ENCODE peak calls at places on chromosomes 3 and 15, in nine cellular contexts. J is cardiac fibroblast, W is K562, E is Panc1, O is HFFc6, B is bronchial epithelial cell, R is uterus, I is chondrocyte, P is spleen. M is an unnamed sample.

GRCh38 chr3:171781711-171782127 is 28.6 kb downstream of the PLD1 start:
- DNase-seq in P (no peak), W (no peak), J (peak), I (no peak), O (no peak), R (no peak), E (peak), B (peak), M (no peak)

GRCh38 chr3:194986208-194987043 is 284.5 kb downstream of the XXYLT1 start:
- DNase-seq in O (no peak), R (no peak), I (no peak), J (no peak), E (no peak), B (peak), W (no peak), P (peak), M (peak)

GRCh38 chr3:58497074-58497473 is 5.2 kb downstream of the KCTD6 start:
- DNase-seq in W (no peak), J (peak), P (no peak), I (no peak), R (no peak), B (no peak), E (no peak), O (no peak), M (no peak)

GRCh38 chr3:14376348-14377043 is 25.9 kb upstream of the SLC6A6 start:
- DNase-seq in O (no peak), J (no peak), B (no peak), I (no peak), R (no peak), W (no peak), E (no peak), P (no peak), M (no peak)

GRCh38 chr3:67635806-67636205 is 18.6 kb downstream of the SUCLG2 start:
- DNase-seq in W (no peak), O (no peak), J (peak), E (no peak), I (no peak), B (peak), R (no peak), P (no peak), M (no peak)

GRCh38 chr3:153252963-153253362 is 90.9 kb downstream of the RAP2B start:
- DNase-seq in P (no peak), O (peak), J (no peak), I (no peak), B (peak), W (no peak), R (no peak), E (no peak), M (no peak)

GRCh38 chr3:4826237-4827100 is 152.8 kb upstream of the BHLHE40 start:
- DNase-seq in E (no peak), W (no peak), O (no peak), I (no peak), R (peak), J (peak), P (no peak), B (no peak), M (no peak)

GRCh38 chr3:39255503-39256325 is 24.1 kb downstream of the CX3CR1 start:
- DNase-seq in O (no peak), E (no peak), P (peak), I (no peak), B (no peak), W (no peak), R (no peak), J (no peak), M (no peak)

GRCh38 chr3:48428863-48429415 is 947 bp downstream of the PLXNB1 start:
- DNase-seq in J (peak), P (no peak), E (no peak), B (no peak), W (peak), R (peak), I (no peak), O (no peak), M (peak)

GRCh38 chr3:128487538-128487812 is 5.5 kb downstream of the GATA2 start:
- DNase-seq in O (no peak), I (no peak), P (no peak), J (no peak), W (no peak), R (no peak), B (no peak), E (no peak), M (no peak)

GRCh38 chr3:148861277-148861869 is 3.7 kb upstream of the CPA3 start:
- DNase-seq in R (no peak), O (peak), E (peak), J (peak), W (peak), B (peak), I (no peak), P (no peak), M (no peak)

GRCh38 chr3:132519914-132520313 is 77.2 kb upstream of the ACKR4 start:
- DNase-seq in I (no peak), E (no peak), R (no peak), O (no peak), P (no peak), W (no peak), B (no peak), J (no peak), M (no peak)

GRCh38 chr15:72092011-72092410 is 25.9 kb downstream of the MYO9A start:
- DNase-seq in W (no peak), I (no peak), J (no peak), P (no peak), B (no peak), E (no peak), O (no peak), R (no peak), M (no peak)

GRCh38 chr3:12870942-12871341 is 29.6 kb upstream of the RPL32 start:
- DNase-seq in B (no peak), W (no peak), I (no peak), R (no peak), P (peak), E (no peak), O (no peak), J (no peak), M (no peak)

GRCh38 chr15:91553455-91553854 is 300.1 kb upstream of the SLCO3A1 start:
- DNase-seq in O (no peak), I (no peak), E (no peak), P (no peak), B (no peak), R (no peak), J (no peak), W (no peak), M (no peak)

DNA sequence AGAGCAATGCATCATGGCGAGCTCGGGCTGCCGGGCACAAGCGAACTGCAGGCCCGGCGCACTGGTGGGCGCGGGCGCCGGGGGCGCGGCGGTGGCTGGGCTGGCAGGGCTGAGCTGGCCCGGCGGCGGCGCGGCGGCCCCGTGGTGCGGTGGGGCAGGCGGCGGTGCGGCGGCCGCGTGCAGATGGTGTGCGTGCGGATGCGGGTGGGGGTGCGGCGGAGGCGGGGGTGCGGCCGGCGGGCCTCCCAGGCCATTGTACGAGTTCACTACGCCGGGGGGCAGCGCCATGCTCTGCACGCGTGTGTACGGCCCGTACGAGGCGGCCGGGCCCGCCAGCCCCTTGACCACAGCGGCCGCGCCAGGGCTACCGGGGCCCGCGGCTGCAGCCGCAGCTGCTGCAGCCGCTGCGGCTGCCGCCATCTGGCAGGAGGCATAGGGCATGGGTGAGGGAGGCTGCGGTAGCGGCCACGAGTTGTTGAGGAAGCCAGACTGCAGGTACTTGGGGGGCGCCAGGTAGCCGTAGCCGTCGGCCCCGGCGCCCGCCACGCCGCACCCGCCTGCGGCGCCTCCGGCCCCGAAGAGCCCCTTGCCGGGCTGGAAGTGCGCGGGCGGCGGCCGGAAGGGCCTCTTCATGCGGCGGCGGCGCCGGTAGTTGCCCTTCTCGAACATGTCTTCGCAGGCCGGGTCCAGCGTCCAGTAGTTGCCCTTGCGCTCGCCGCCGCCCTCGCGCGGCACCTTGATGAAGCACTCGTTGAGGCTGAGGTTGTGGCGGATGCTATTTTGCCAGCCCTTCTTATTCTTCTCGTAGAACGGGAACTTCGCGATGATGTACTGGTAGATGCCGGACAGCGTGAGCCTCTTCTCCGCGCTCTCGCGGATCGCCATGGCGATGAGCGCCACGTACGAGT is 1.0 kb downstream of the FOXL2 start:
- DNase-seq in W (peak), R (no peak), O (no peak), B (peak), E (no peak), P (peak), J (no peak), I (no peak), M (no peak)
- TF ChIP-seq CTCF in W (peak), R (no peak), O (peak), B (peak), E (peak), P (no peak), J (peak), I (peak), M (peak)

GRCh38 chr3:100496711-100497261 is 4.4 kb downstream of the TMEM45A start:
- DNase-seq in I (no peak), R (no peak), B (peak), P (no peak), O (peak), W (no peak), J (peak), E (no peak), M (no peak)

GRCh38 chr3:100500320-100500880 is 8.0 kb downstream of the TMEM45A start:
- DNase-seq in B (peak), W (no peak), E (no peak), P (no peak), I (no peak), O (no peak), J (no peak), R (no peak), M (no peak)

GRCh38 chr3:100503450-100503849 is 11.0 kb downstream of the TMEM45A start:
- DNase-seq in O (no peak), E (no peak), W (no peak), R (no peak), I (no peak), B (no peak), J (no peak), P (no peak), M (no peak)

GRCh38 chr3:100499651-100500050 is 7.2 kb downstream of the TMEM45A start:
- DNase-seq in R (no peak), B (no peak), P (no peak), J (no peak), O (no peak), E (no peak), I (no peak), W (no peak), M (no peak)
- TF ChIP-seq CTCF in R (no peak), B (no peak), P (no peak), J (no peak), O (no peak), E (no peak), I (no peak), W (no peak), M (no peak)

DNA sequence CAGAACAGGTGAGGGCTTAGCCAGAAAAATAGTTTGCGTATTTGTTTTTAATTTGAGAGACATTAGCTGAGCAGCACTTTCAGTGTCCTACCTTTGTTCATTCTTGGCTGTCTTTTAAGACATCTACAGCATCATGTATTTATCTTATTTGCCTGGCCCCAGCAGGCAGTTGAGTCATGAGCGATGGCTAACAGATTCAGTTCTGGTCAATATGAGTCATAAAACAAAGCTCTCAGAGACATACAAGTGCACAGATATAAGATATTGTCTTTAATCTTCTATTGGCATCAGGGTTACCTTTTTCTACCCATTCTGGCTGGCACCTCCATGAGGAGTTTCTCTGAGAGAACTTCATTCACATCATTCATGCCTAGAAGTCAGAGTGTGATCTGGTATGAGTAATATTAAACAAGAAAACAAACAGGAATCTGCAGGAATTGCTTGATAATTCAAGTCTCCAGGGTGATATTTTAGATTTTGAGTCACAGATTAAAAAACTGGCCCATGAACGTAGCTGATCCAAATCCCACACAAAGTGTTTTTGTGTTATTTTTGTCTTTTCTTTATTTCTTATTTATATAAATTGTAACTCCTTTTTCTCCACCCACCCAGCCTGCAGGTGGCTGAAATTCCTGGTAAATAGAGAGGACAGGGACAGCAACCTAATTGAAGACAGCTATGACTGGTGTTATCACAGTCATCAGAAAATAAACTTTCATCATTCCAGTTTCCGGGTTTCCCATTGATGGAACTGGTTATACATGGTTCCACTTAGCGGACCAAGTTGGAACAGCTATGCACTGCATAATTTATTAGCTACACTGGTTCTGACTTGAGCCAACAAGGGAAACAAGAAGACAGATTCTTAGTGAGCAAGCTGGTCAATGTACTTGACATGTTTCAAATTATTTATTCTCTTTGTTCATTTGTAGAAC is 47.3 kb downstream of the PLSCR2 start:
- DNase-seq in O (peak), I (no peak), J (peak), P (no peak), W (no peak), B (peak), R (no peak), E (peak), M (no peak)
- TF ChIP-seq CTCF in O (no peak), I (no peak), J (no peak), P (no peak), W (no peak), B (no peak), R (no peak), E (peak), M (no peak)

DNA sequence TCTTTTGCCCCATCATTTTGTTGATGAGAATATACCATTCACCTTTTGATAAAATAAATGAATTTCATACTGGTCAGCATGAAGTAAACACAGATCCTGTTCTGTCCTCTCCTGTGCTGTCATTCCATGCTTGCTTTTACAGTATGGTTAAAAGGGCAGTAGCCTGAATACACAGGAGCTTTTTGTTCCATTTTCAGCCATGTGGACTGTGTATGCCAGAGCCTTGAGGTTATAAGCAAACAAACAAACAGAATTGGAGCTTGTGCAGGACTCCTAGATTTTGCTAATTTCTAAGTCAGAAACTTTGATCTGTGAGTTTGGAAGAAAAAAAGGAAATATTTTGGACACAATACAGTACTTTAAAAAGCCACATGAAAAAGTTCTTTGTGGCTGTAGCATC is 91.9 kb downstream of the LRRC28 start:
- DNase-seq in B (no peak), J (no peak), R (no peak), E (no peak), I (no peak), O (no peak), P (no peak), W (no peak), M (no peak)
- TF ChIP-seq CTCF in B (no peak), J (no peak), R (no peak), E (no peak), I (no peak), O (no peak), P (no peak), W (no peak), M (no peak)

DNA sequence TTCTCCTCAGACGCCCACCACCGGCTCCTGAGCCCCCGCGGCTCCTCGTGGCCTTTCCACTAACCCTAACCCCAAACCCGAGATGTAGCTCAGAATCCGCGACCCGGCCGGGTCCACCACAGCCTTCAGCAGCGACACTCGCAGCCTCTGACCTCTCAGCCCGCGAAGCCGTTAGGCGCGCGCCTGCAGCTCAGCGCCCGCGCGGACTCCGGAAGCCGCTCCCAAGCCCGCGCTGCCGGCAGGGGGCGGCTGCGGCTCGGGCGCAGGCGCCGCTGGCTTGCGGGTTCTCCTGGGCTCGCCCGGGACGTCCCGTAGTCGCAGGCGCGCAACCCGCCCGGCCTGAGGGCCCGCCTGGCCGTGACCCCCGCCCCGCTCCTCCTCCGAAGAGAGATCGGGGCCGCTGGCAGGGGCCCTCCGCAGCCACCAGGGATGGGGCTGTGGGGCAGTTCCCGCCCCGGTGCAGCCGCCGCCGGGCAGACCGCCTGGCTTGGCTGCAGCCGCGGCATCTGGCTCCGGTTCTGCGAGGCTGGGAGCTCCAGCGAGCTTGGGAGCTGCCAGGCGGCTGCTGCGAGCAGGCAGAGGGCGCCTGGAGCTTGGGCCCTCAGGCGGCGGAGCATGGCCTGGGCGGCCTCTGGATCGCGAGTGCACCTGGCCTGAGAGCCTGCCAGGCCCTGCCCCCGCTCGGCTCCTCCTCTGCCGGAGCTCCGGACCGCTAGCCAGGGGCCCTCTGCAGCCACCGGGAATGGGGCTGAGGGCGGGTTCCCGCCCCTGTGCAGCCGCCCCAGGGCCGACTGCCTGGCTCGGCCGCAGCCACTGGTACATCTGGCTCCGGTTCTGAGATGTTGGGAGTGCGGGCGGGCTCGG is 120.7 kb downstream of the LMLN start:
- DNase-seq in R (no peak), J (peak), O (peak), E (no peak), I (peak), B (peak), P (peak), W (peak), M (peak)
- TF ChIP-seq CTCF in R (peak), J (peak), O (peak), E (peak), I (peak), B (peak), P (peak), W (peak), M (peak)

M was measured in RWPE2.